ENCODE peak calls at places on chromosomes 4 and X, in eight cellular contexts. One of them, this sample, is unnamed.

GRCh38 chr4:40875507-40876150 is 125.9 kb downstream of the NSUN7 start:
- DNase-seq in immature natural killer cell: no peak
- DNase-seq in body of pancreas: no peak
- DNase-seq in left ventricle myocardium superior: no peak
- DNase-seq in T-helper 2 cell: no peak
- DNase-seq in ACHN: no peak
- DNase-seq in hippocampal formation: no peak
- DNase-seq in GM12865: no peak
- DNase-seq in this sample: no peak

GRCh38 chrX:37454537-37455285 is 105.5 kb downstream of the PRRG1 start:
- DNase-seq in immature natural killer cell: no peak
- DNase-seq in body of pancreas: peak; percentile 2
- DNase-seq in left ventricle myocardium superior: no peak
- DNase-seq in T-helper 2 cell: no peak
- DNase-seq in ACHN: peak; percentile 56
- DNase-seq in hippocampal formation: no peak
- DNase-seq in GM12865: no peak
- DNase-seq in this sample: peak; percentile 28

GRCh38 chr4:113665036-113665435 is 96.5 kb downstream of the CAMK2D start:
- DNase-seq in immature natural killer cell: no peak
- DNase-seq in body of pancreas: no peak
- DNase-seq in left ventricle myocardium superior: no peak
- DNase-seq in T-helper 2 cell: no peak
- DNase-seq in ACHN: no peak
- DNase-seq in hippocampal formation: no peak
- DNase-seq in GM12865: no peak
- DNase-seq in this sample: no peak

GRCh38 chr4:166324321-166324720 is 451.3 kb downstream of the TLL1 start:
- DNase-seq in immature natural killer cell: no peak
- DNase-seq in body of pancreas: peak; percentile 37
- DNase-seq in left ventricle myocardium superior: no peak
- DNase-seq in T-helper 2 cell: no peak
- DNase-seq in ACHN: peak; percentile 44
- DNase-seq in hippocampal formation: no peak
- DNase-seq in GM12865: peak; percentile 53
- DNase-seq in this sample: peak; percentile 29

GRCh38 chrX:74286950-74287349 is 17.0 kb upstream of the ZCCHC13 start:
- DNase-seq in immature natural killer cell: no peak
- DNase-seq in body of pancreas: no peak
- DNase-seq in left ventricle myocardium superior: no peak
- DNase-seq in T-helper 2 cell: no peak
- DNase-seq in ACHN: no peak
- DNase-seq in hippocampal formation: no peak
- DNase-seq in GM12865: no peak
- DNase-seq in this sample: no peak

GRCh38 chr4:7379719-7380118 is 55.0 kb downstream of the PSAPL1 start:
- DNase-seq in immature natural killer cell: no peak
- DNase-seq in body of pancreas: no peak
- DNase-seq in left ventricle myocardium superior: no peak
- DNase-seq in T-helper 2 cell: no peak
- DNase-seq in ACHN: no peak
- DNase-seq in hippocampal formation: no peak
- DNase-seq in GM12865: no peak
- DNase-seq in this sample: no peak

GRCh38 chr4:38099020-38099600 is 138.9 kb downstream of the PTTG2 start:
- DNase-seq in immature natural killer cell: no peak
- DNase-seq in body of pancreas: no peak
- DNase-seq in left ventricle myocardium superior: no peak
- DNase-seq in T-helper 2 cell: no peak
- DNase-seq in ACHN: no peak
- DNase-seq in hippocampal formation: no peak
- DNase-seq in GM12865: no peak
- DNase-seq in this sample: no peak

GRCh38 chr4:87037921-87038320 is 103.1 kb downstream of the AFF1 start:
- DNase-seq in immature natural killer cell: no peak
- DNase-seq in body of pancreas: no peak
- DNase-seq in left ventricle myocardium superior: no peak
- DNase-seq in T-helper 2 cell: no peak
- DNase-seq in ACHN: peak; percentile 55
- DNase-seq in hippocampal formation: no peak
- DNase-seq in GM12865: no peak
- DNase-seq in this sample: no peak

GRCh38 chr4:106594291-106594952 is 225.8 kb upstream of the GIMD1 start:
- DNase-seq in immature natural killer cell: no peak
- DNase-seq in body of pancreas: no peak
- DNase-seq in left ventricle myocardium superior: no peak
- DNase-seq in T-helper 2 cell: no peak
- DNase-seq in ACHN: no peak
- DNase-seq in hippocampal formation: no peak
- DNase-seq in GM12865: no peak
- DNase-seq in this sample: no peak

GRCh38 chr4:52376107-52376704 is 282.9 kb downstream of the USP46 start:
- DNase-seq in immature natural killer cell: peak; percentile 4
- DNase-seq in body of pancreas: peak; percentile 49
- DNase-seq in left ventricle myocardium superior: no peak
- DNase-seq in T-helper 2 cell: no peak
- DNase-seq in ACHN: peak; percentile 47
- DNase-seq in hippocampal formation: no peak
- DNase-seq in GM12865: peak; percentile 46
- DNase-seq in this sample: no peak

GRCh38 chrX:120287513-120288112 is 23.6 kb downstream of the TMEM255A start:
- DNase-seq in immature natural killer cell: no peak
- DNase-seq in body of pancreas: no peak
- DNase-seq in left ventricle myocardium superior: no peak
- DNase-seq in T-helper 2 cell: no peak
- DNase-seq in ACHN: no peak
- DNase-seq in hippocampal formation: no peak
- DNase-seq in GM12865: peak; percentile 48
- DNase-seq in this sample: no peak

GRCh38 chr4:129232627-129233337 is 136.8 kb downstream of the C4orf33 start:
- DNase-seq in immature natural killer cell: no peak
- DNase-seq in body of pancreas: no peak
- DNase-seq in left ventricle myocardium superior: no peak
- DNase-seq in T-helper 2 cell: no peak
- DNase-seq in ACHN: no peak
- DNase-seq in hippocampal formation: no peak
- DNase-seq in GM12865: no peak
- DNase-seq in this sample: no peak

GRCh38 chrX:37350034-37350365 is 836 bp downstream of the PRRG1 start:
- DNase-seq in immature natural killer cell: no peak
- DNase-seq in body of pancreas: peak; percentile 16
- DNase-seq in left ventricle myocardium superior: no peak
- DNase-seq in T-helper 2 cell: no peak
- DNase-seq in ACHN: peak; percentile 22
- DNase-seq in hippocampal formation: no peak
- DNase-seq in GM12865: no peak
- DNase-seq in this sample: no peak

GRCh38 chr4:8113611-8114343 is 44.8 kb downstream of the ABLIM2 start:
- DNase-seq in immature natural killer cell: no peak
- DNase-seq in body of pancreas: no peak
- DNase-seq in left ventricle myocardium superior: no peak
- DNase-seq in T-helper 2 cell: no peak
- DNase-seq in ACHN: no peak
- DNase-seq in hippocampal formation: no peak
- DNase-seq in GM12865: no peak
- DNase-seq in this sample: no peak

GRCh38 chr4:115145393-115146160 is 32.2 kb upstream of the NDST4 start:
- DNase-seq in immature natural killer cell: no peak
- DNase-seq in body of pancreas: peak; percentile 61
- DNase-seq in left ventricle myocardium superior: no peak
- DNase-seq in T-helper 2 cell: no peak
- DNase-seq in ACHN: no peak
- DNase-seq in hippocampal formation: no peak
- DNase-seq in GM12865: no peak
- DNase-seq in this sample: peak; percentile 22

GRCh38 chr4:17232575-17233253 is 279.2 kb downstream of the QDPR start:
- DNase-seq in immature natural killer cell: no peak
- DNase-seq in body of pancreas: peak; percentile 32
- DNase-seq in left ventricle myocardium superior: peak; percentile 51
- DNase-seq in T-helper 2 cell: no peak
- DNase-seq in ACHN: no peak
- DNase-seq in hippocampal formation: peak; percentile 8
- DNase-seq in GM12865: no peak
- DNase-seq in this sample: no peak

GRCh38 chr4:7703669-7704068 is 236.0 kb downstream of the AFAP1 start:
- DNase-seq in immature natural killer cell: no peak
- DNase-seq in body of pancreas: no peak
- DNase-seq in left ventricle myocardium superior: no peak
- DNase-seq in T-helper 2 cell: no peak
- DNase-seq in ACHN: no peak
- DNase-seq in hippocampal formation: no peak
- DNase-seq in GM12865: peak; percentile 9
- DNase-seq in this sample: no peak

GRCh38 chr4:184695178-184695896 is 38.6 kb downstream of the CENPU start:
- DNase-seq in immature natural killer cell: no peak
- DNase-seq in body of pancreas: no peak
- DNase-seq in left ventricle myocardium superior: no peak
- DNase-seq in T-helper 2 cell: no peak
- DNase-seq in ACHN: no peak
- DNase-seq in hippocampal formation: no peak
- DNase-seq in GM12865: no peak
- DNase-seq in this sample: no peak

GRCh38 chrX:134658002-134658401 is 269 bp downstream of the PLAC1 start:
- DNase-seq in immature natural killer cell: no peak
- DNase-seq in body of pancreas: no peak
- DNase-seq in left ventricle myocardium superior: no peak
- DNase-seq in T-helper 2 cell: no peak
- DNase-seq in ACHN: no peak
- DNase-seq in hippocampal formation: no peak
- DNase-seq in GM12865: no peak
- DNase-seq in this sample: no peak

GRCh38 chrX:38879631-38880220 is 78.5 kb downstream of the MID1IP1 start:
- DNase-seq in immature natural killer cell: no peak
- DNase-seq in body of pancreas: peak; percentile 60
- DNase-seq in left ventricle myocardium superior: peak; percentile 57
- DNase-seq in T-helper 2 cell: no peak
- DNase-seq in ACHN: no peak
- DNase-seq in hippocampal formation: no peak
- DNase-seq in GM12865: peak; percentile 63
- DNase-seq in this sample: peak; percentile 46

This sample was measured in transverse colon.